ENCODE peak calls at places on chromosomes 11 and 22, in four cellular contexts. One of them, this sample, is unnamed.

GRCh38 chr22:49666146-49666809 is 161.4 kb downstream of the BRD1 start:
- DNase-seq in colonic mucosa: no peak
- DNase-seq in MCF 10A: no peak
- DNase-seq in CD8-positive, alpha-beta T cell: no peak
- DNase-seq in this sample: no peak

GRCh38 chr22:45448431-45448830 is 34.9 kb downstream of the RIBC2 start:
- DNase-seq in CD8-positive, alpha-beta T cell: no peak
- DNase-seq in colonic mucosa: peak
- DNase-seq in MCF 10A: no peak
- DNase-seq in this sample: no peak

GRCh38 chr11:124483422-124483821 is 37.9 kb upstream of the OR8B8 start:
- DNase-seq in MCF 10A: peak
- DNase-seq in CD8-positive, alpha-beta T cell: no peak
- DNase-seq in colonic mucosa: no peak
- DNase-seq in this sample: peak

GRCh38 chr22:19357270-19358105 is 66.0 kb upstream of the CLTCL1 start:
- DNase-seq in MCF 10A: no peak
- DNase-seq in colonic mucosa: no peak
- DNase-seq in CD8-positive, alpha-beta T cell: no peak
- DNase-seq in this sample: no peak

GRCh38 chr11:72263363-72263762 is 19.4 kb upstream of the PHOX2A start:
- DNase-seq in MCF 10A: peak
- DNase-seq in CD8-positive, alpha-beta T cell: no peak
- DNase-seq in colonic mucosa: no peak
- DNase-seq in this sample: peak

GRCh38 chr22:44344407-44344806 is 31.7 kb upstream of the SHISAL1 start:
- DNase-seq in colonic mucosa: no peak
- DNase-seq in MCF 10A: no peak
- DNase-seq in CD8-positive, alpha-beta T cell: no peak
- DNase-seq in this sample: no peak

GRCh38 chr11:24233041-24233440 is 263.8 kb upstream of the LUZP2 start:
- DNase-seq in MCF 10A: no peak
- DNase-seq in colonic mucosa: no peak
- DNase-seq in CD8-positive, alpha-beta T cell: no peak
- DNase-seq in this sample: peak

GRCh38 chr11:42572231-42572610 is 739.6 kb upstream of the API5 start:
- DNase-seq in MCF 10A: no peak
- DNase-seq in colonic mucosa: no peak
- DNase-seq in CD8-positive, alpha-beta T cell: no peak
- DNase-seq in this sample: no peak

GRCh38 chr11:68349461-68350249 is 37.3 kb downstream of the LRP5 start:
- DNase-seq in CD8-positive, alpha-beta T cell: no peak
- DNase-seq in MCF 10A: no peak
- DNase-seq in colonic mucosa: no peak
- DNase-seq in this sample: no peak

GRCh38 chr11:32334822-32335221 is 100.5 kb downstream of the WT1 start:
- DNase-seq in CD8-positive, alpha-beta T cell: no peak
- DNase-seq in colonic mucosa: peak
- DNase-seq in MCF 10A: no peak
- DNase-seq in this sample: no peak

GRCh38 chr22:38124236-38124974 is 13.9 kb upstream of the BAIAP2L2 start:
- DNase-seq in CD8-positive, alpha-beta T cell: no peak
- DNase-seq in MCF 10A: peak
- DNase-seq in colonic mucosa: no peak
- DNase-seq in this sample: peak

GRCh38 chr11:116336540-116336939 is 436.2 kb downstream of the BUD13 start:
- DNase-seq in CD8-positive, alpha-beta T cell: no peak
- DNase-seq in MCF 10A: no peak
- DNase-seq in colonic mucosa: no peak
- DNase-seq in this sample: no peak

GRCh38 chr22:17486313-17486712 is 77.0 kb upstream of the SLC25A18 start:
- DNase-seq in colonic mucosa: no peak
- DNase-seq in MCF 10A: no peak
- DNase-seq in CD8-positive, alpha-beta T cell: no peak
- DNase-seq in this sample: no peak

GRCh38 chr11:296976-297665 is 2.2 kb downstream of the IFITM5 start:
- DNase-seq in MCF 10A: no peak
- DNase-seq in colonic mucosa: no peak
- DNase-seq in CD8-positive, alpha-beta T cell: no peak
- DNase-seq in this sample: no peak

GRCh38 chr11:62611705-62612365 is 740 bp downstream of the EML3 start:
- DNase-seq in colonic mucosa: peak
- DNase-seq in CD8-positive, alpha-beta T cell: no peak
- DNase-seq in MCF 10A: peak
- DNase-seq in this sample: no peak

GRCh38 chr22:19178659-19179471 is at the start of gene SLC25A1:
- DNase-seq in CD8-positive, alpha-beta T cell: peak
- DNase-seq in MCF 10A: peak
- DNase-seq in colonic mucosa: peak
- DNase-seq in this sample: peak

GRCh38 chr11:117887431-117888139 is 11.1 kb upstream of the FXYD6 start:
- DNase-seq in CD8-positive, alpha-beta T cell: no peak
- DNase-seq in colonic mucosa: peak
- DNase-seq in MCF 10A: no peak
- DNase-seq in this sample: no peak

GRCh38 chr11:30914143-30914762 is 328.1 kb upstream of the MPPED2 start:
- DNase-seq in MCF 10A: peak
- DNase-seq in CD8-positive, alpha-beta T cell: no peak
- DNase-seq in colonic mucosa: peak
- DNase-seq in this sample: peak

GRCh38 chr11:28343304-28344233 is 235.4 kb downstream of the METTL15 start:
- DNase-seq in MCF 10A: peak
- DNase-seq in colonic mucosa: no peak
- DNase-seq in CD8-positive, alpha-beta T cell: no peak
- DNase-seq in this sample: peak

GRCh38 chr11:2186669-2187266 is 15.2 kb upstream of the TH start:
- DNase-seq in MCF 10A: peak
- DNase-seq in colonic mucosa: no peak
- DNase-seq in CD8-positive, alpha-beta T cell: peak
- DNase-seq in this sample: peak

GRCh38 chr22:42901790-42902508 is 44.9 kb upstream of the ARFGAP3 start:
- DNase-seq in colonic mucosa: no peak
- DNase-seq in MCF 10A: no peak
- DNase-seq in CD8-positive, alpha-beta T cell: no peak
- DNase-seq in this sample: no peak
- TF ChIP-seq CTCF in colonic mucosa: no peak
- TF ChIP-seq CTCF in MCF 10A: no peak
- TF ChIP-seq CTCF in CD8-positive, alpha-beta T cell: no peak
- TF ChIP-seq CTCF in this sample: peak

GRCh38 chr11:126630893-126631292 is 275.4 kb downstream of the ST3GAL4 start:
- DNase-seq in colonic mucosa: no peak
- DNase-seq in MCF 10A: no peak
- DNase-seq in CD8-positive, alpha-beta T cell: no peak
- DNase-seq in this sample: no peak

GRCh38 chr11:126630488-126630887 is 275.0 kb downstream of the ST3GAL4 start:
- DNase-seq in MCF 10A: no peak
- DNase-seq in colonic mucosa: no peak
- DNase-seq in CD8-positive, alpha-beta T cell: no peak
- DNase-seq in this sample: no peak

GRCh38 chr11:126628450-126628789 is 272.9 kb downstream of the ST3GAL4 start:
- DNase-seq in MCF 10A: no peak
- DNase-seq in CD8-positive, alpha-beta T cell: no peak
- DNase-seq in colonic mucosa: no peak
- DNase-seq in this sample: no peak

GRCh38 chr11:126627376-126627775 is 271.9 kb downstream of the ST3GAL4 start:
- DNase-seq in MCF 10A: no peak
- DNase-seq in CD8-positive, alpha-beta T cell: no peak
- DNase-seq in colonic mucosa: no peak
- DNase-seq in this sample: no peak

DNA sequence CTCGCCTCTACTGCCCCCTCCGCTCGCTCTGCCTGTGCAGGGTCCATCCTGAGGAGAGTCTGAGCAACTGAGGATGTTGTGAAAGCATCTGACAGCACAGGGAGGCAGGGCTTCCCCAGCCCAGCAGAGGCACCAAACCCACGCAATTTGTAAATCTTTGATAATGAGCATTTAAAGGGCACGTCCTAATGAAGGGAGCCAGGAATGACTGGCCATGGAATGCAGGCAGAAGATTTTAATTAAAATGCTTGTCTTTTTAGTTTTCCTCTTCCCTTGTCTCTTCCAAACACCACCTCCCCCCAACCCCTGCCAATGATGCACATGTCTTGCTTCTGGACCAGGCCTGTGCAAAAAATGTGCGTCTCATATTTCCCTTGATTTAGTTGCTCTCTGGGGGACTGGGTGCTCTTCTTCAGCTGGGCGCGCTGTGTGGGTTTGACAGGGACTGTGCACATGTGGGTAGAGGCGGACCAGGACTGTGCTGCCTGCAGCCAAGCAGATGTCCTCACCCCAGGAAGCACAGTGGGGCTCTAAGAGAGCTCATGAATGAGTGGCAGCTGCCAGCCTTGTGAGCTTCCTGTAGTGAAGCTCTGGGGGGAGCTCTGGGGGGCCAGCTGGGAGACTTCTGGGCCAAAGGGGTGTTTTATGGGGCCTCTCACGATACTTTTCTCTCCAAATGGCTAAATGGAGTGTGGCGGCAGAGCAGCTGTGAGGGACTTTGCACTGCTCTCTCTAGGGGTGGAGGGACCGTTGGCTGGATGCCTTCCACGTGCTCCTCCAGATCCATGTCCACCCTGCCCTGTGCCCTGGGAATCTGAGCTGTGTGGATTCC is 273.5 kb downstream of the ST3GAL4 start:
- DNase-seq in MCF 10A: no peak
- DNase-seq in CD8-positive, alpha-beta T cell: no peak
- DNase-seq in colonic mucosa: no peak
- DNase-seq in this sample: no peak
- TF ChIP-seq CTCF in MCF 10A: no peak
- TF ChIP-seq CTCF in CD8-positive, alpha-beta T cell: no peak
- TF ChIP-seq CTCF in colonic mucosa: no peak
- TF ChIP-seq CTCF in this sample: no peak

DNA sequence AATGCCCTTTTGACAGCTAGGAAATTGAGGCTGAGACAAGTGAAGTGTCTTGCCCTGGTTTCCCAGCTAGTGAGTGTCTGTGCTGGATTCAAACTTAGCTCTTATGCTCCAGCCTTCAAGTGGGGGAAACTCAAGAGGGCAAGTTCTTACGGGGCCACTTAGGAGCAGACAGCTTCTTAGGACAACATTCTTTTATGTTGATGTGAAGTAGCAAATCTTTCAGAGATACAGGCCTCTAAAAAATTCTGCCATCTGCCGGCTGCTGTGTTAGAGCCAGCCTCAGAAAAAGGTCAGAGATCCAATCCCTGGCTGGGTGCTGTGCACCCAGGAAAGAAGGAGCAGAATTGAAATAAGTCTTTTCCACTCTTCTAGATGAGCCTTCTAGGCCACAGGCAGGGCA is 26.6 kb downstream of the TIMP3 start:
- DNase-seq in CD8-positive, alpha-beta T cell: no peak
- DNase-seq in colonic mucosa: no peak
- DNase-seq in MCF 10A: no peak
- DNase-seq in this sample: no peak
- TF ChIP-seq CTCF in CD8-positive, alpha-beta T cell: no peak
- TF ChIP-seq CTCF in colonic mucosa: no peak
- TF ChIP-seq CTCF in MCF 10A: no peak
- TF ChIP-seq CTCF in this sample: peak

GRCh38 chr11:19347911-19348310 is 107.2 kb upstream of the E2F8 start:
- DNase-seq in CD8-positive, alpha-beta T cell: no peak
- DNase-seq in MCF 10A: no peak
- DNase-seq in colonic mucosa: no peak
- DNase-seq in this sample: no peak

GRCh38 chr11:19344661-19345518 is 104.1 kb upstream of the E2F8 start:
- DNase-seq in MCF 10A: peak
- DNase-seq in colonic mucosa: peak
- DNase-seq in CD8-positive, alpha-beta T cell: no peak
- DNase-seq in this sample: peak

GRCh38 chr11:19345519-19345847 is 104.7 kb upstream of the E2F8 start:
- DNase-seq in colonic mucosa: no peak
- DNase-seq in MCF 10A: no peak
- DNase-seq in CD8-positive, alpha-beta T cell: no peak
- DNase-seq in this sample: no peak

GRCh38 chr11:19349340-19350025 is 108.7 kb upstream of the E2F8 start:
- DNase-seq in colonic mucosa: no peak
- DNase-seq in CD8-positive, alpha-beta T cell: no peak
- DNase-seq in MCF 10A: no peak
- DNase-seq in this sample: no peak

GRCh38 chr11:19345848-19346681 is 105.3 kb upstream of the E2F8 start:
- DNase-seq in CD8-positive, alpha-beta T cell: no peak
- DNase-seq in MCF 10A: no peak
- DNase-seq in colonic mucosa: no peak
- DNase-seq in this sample: no peak
- TF ChIP-seq CTCF in CD8-positive, alpha-beta T cell: no peak
- TF ChIP-seq CTCF in MCF 10A: no peak
- TF ChIP-seq CTCF in colonic mucosa: no peak
- TF ChIP-seq CTCF in this sample: no peak

DNA sequence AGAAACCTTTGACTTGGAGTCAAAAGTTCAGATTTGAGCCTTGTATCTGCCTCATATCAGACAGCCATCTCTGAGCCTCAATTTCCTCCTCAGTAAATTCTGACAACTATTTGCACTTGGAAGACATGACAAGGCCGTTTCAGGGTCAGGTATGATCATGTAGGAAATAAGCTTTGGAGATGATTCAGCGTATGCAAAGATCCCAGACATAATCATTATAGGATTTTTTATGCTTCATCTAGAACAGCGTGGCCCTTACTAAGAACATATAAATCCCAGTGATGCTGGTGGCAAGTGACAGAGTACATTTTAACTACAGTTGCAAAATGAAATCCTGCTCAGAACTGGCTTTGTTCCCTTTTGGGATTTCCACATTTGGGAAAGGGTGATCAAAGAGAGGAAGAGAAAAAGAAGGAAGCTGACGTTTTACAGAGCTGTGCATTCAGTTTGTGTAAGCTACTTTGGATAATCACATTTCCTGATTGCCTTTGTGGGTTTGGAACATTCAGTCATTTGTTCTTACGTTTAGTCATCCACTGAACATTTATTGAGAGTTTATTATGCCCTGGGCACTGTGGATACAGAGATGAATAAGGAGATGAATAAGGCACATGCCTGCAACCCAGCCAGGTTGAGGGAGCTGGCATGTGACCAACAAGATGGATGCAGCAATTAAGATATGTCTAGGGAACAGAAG is 81.9 kb upstream of the HEPHL1 start:
- DNase-seq in CD8-positive, alpha-beta T cell: no peak
- DNase-seq in colonic mucosa: no peak
- DNase-seq in MCF 10A: peak
- DNase-seq in this sample: peak
- TF ChIP-seq CTCF in CD8-positive, alpha-beta T cell: no peak
- TF ChIP-seq CTCF in colonic mucosa: no peak
- TF ChIP-seq CTCF in MCF 10A: no peak
- TF ChIP-seq CTCF in this sample: no peak

GRCh38 chr11:58905716-58906547 is 33.4 kb upstream of the GLYATL1 start:
- DNase-seq in CD8-positive, alpha-beta T cell: no peak
- DNase-seq in MCF 10A: peak
- DNase-seq in colonic mucosa: peak
- DNase-seq in this sample: peak
- TF ChIP-seq CTCF in CD8-positive, alpha-beta T cell: no peak
- TF ChIP-seq CTCF in MCF 10A: peak
- TF ChIP-seq CTCF in colonic mucosa: no peak
- TF ChIP-seq CTCF in this sample: peak